ENCODE peak calls at places on chromosomes 6 and 20, in eight cellular contexts. L is cardiac muscle cell, U is B cell, Q is H9, M is GM23338, B is colonic mucosa, A is esophagus muscularis mucosa, D is HFFc6. E is an unnamed sample.

GRCh38 chr6:11810854-11811643 is 32.4 kb upstream of the ADTRP start:
- DNase-seq in L (no peak), U (no peak), Q (no peak), M (no peak), B (no peak), A (peak), D (no peak), E (no peak)

GRCh38 chr20:49184691-49185070 is 3.5 kb downstream of the STAU1 start:
- DNase-seq in L (no peak), U (no peak), Q (no peak), M (no peak), B (no peak), A (no peak), D (no peak), E (no peak)

GRCh38 chr6:31659649-31660223 is 842 bp downstream of the C6orf47 start:
- DNase-seq in L (peak), U (peak), Q (no peak), M (peak), B (no peak), A (no peak), D (no peak), E (no peak)

GRCh38 chr6:109961666-109962065 is 16.4 kb upstream of the GPR6 start:
- DNase-seq in L (no peak), U (no peak), Q (no peak), M (no peak), B (no peak), A (no peak), D (no peak), E (no peak)

GRCh38 chr6:156780117-156780641 is 3.0 kb downstream of the ARID1B start:
- DNase-seq in L (peak), U (peak), Q (no peak), M (peak), B (peak), A (no peak), D (peak), E (peak)

GRCh38 chr6:75065524-75065923 is 140.3 kb downstream of the COL12A1 start:
- DNase-seq in L (no peak), U (no peak), Q (peak), M (peak), B (no peak), A (no peak), D (no peak), E (no peak)

GRCh38 chr6:117600008-117600743 is 2.1 kb downstream of the GOPC start:
- DNase-seq in L (no peak), U (no peak), Q (no peak), M (no peak), B (no peak), A (no peak), D (no peak), E (no peak)

GRCh38 chr6:44940367-44940766 is 387.8 kb upstream of the RUNX2 start:
- DNase-seq in L (no peak), U (no peak), Q (no peak), M (no peak), B (no peak), A (no peak), D (no peak), E (no peak)

GRCh38 chr20:10447028-10447427 is 11.9 kb downstream of the SLX4IP start:
- DNase-seq in L (no peak), U (no peak), Q (no peak), M (no peak), B (peak), A (no peak), D (peak), E (peak)

GRCh38 chr6:151059612-151060095 is 180.1 kb upstream of the AKAP12 start:
- DNase-seq in L (no peak), U (no peak), Q (no peak), M (no peak), B (peak), A (no peak), D (no peak), E (no peak)

GRCh38 chr6:112205521-112206458 is 48.6 kb downstream of the LAMA4 start:
- DNase-seq in L (peak), U (no peak), Q (no peak), M (peak), B (no peak), A (no peak), D (no peak), E (no peak)

GRCh38 chr6:44009425-44010321 is 117.6 kb downstream of the MRPL14 start:
- DNase-seq in L (no peak), U (no peak), Q (no peak), M (no peak), B (no peak), A (no peak), D (no peak), E (no peak)

GRCh38 chr6:131053546-131054240 is 9.4 kb downstream of the EPB41L2 start:
- DNase-seq in L (no peak), U (no peak), Q (no peak), M (no peak), B (no peak), A (no peak), D (peak), E (no peak)

GRCh38 chr20:37529214-37529967 is 1.7 kb upstream of the BLCAP start:
- DNase-seq in L (no peak), U (no peak), Q (peak), M (no peak), B (no peak), A (no peak), D (no peak), E (no peak)

GRCh38 chr6:127300411-127300810 is 33.7 kb downstream of the RNF146 start:
- DNase-seq in L (peak), U (no peak), Q (peak), M (peak), B (no peak), A (no peak), D (peak), E (peak)

DNA sequence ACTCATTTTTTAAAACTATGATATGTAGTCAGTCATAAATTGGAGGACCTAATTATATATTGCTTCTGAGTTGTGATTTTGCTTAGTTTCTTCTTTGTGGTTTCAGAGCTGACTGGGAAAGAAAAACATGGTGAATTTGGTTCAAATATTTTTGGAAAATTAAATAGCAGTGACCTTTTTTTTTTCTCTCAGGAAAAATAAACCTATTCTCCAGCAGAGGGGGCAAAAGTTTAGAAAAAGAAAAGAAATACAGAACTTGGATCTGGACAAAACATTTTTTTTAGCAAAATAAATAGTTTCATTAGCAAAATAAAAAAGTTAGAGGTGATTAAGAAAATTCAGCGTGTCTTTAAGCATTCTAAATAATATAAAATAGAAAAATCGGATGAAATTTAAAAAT is 10.2 kb downstream of the COL10A1 start:
- DNase-seq in L (no peak), U (no peak), Q (no peak), M (no peak), B (no peak), A (no peak), D (peak), E (no peak)
- TF ChIP-seq CTCF in L (peak), U (no peak), Q (peak), M (no peak), B (no peak), A (peak), D (peak), E (peak)

DNA sequence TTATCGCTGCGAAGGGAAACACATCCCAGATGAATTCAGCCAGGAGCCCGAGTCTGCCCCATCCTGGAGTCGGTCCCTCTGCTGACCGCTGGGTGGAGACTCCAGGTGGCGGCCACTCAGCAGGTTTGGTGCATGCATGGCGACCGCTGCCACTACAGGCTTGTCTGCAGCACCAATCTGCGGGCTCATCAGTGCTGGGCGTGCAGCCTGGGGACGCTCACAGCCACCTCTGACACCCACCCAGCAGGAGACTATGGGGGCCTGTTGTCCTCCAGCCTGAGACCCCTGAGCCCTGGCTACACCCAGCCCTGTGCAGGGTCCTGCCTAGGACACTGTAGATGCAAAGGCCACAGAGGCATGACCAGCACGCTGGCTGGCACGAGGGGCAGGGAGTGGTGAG is 40.5 kb upstream of the GATA5 start:
- DNase-seq in L (peak), U (no peak), Q (peak), M (peak), B (no peak), A (no peak), D (peak), E (no peak)
- TF ChIP-seq CTCF in L (peak), U (no peak), Q (peak), M (peak), B (no peak), A (no peak), D (peak), E (no peak)

GRCh38 chr20:22374678-22375590 is 209.4 kb downstream of the FOXA2 start:
- DNase-seq in L (no peak), U (no peak), Q (no peak), M (peak), B (no peak), A (no peak), D (no peak), E (no peak)

GRCh38 chr20:22383156-22383555 is 201.2 kb downstream of the FOXA2 start:
- DNase-seq in L (no peak), U (no peak), Q (no peak), M (no peak), B (no peak), A (no peak), D (no peak), E (no peak)

GRCh38 chr20:22381812-22382416 is 202.5 kb downstream of the FOXA2 start:
- DNase-seq in L (no peak), U (no peak), Q (no peak), M (no peak), B (peak), A (no peak), D (no peak), E (no peak)

GRCh38 chr20:22382742-22383141 is 201.6 kb downstream of the FOXA2 start:
- DNase-seq in L (no peak), U (no peak), Q (no peak), M (no peak), B (no peak), A (no peak), D (no peak), E (no peak)

DNA sequence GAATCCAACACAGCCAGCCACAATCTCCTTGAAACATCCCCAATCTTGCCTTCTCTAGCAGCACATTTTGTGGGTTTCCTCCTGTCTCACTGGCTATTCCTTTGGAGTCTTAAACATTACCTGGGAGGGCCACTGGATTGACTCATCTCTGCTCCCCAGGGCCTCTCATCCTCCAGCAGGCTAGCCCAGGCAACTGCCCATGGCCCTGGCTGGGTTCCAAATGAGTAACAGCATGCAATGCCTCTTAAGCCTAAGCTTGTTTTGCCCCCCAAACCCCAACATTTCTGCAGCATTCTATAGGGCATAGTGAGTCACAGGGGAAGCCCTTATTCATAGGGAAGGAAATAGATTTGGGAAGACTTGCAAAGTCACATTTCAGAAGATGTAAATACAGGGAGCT is 204.9 kb downstream of the FOXA2 start:
- DNase-seq in L (no peak), U (no peak), Q (no peak), M (no peak), B (no peak), A (no peak), D (no peak), E (no peak)
- TF ChIP-seq CTCF in L (no peak), U (no peak), Q (no peak), M (no peak), B (no peak), A (no peak), D (no peak), E (no peak)

GRCh38 chr6:128736780-128737179 is 146.2 kb upstream of the LAMA2 start:
- DNase-seq in L (no peak), U (no peak), Q (no peak), M (no peak), B (no peak), A (no peak), D (no peak), E (no peak)

GRCh38 chr6:128727500-128727899 is 155.4 kb upstream of the LAMA2 start:
- DNase-seq in L (no peak), U (no peak), Q (no peak), M (no peak), B (no peak), A (no peak), D (no peak), E (no peak)

GRCh38 chr6:128725271-128726233 is 157.4 kb upstream of the LAMA2 start:
- DNase-seq in L (peak), U (peak), Q (no peak), M (peak), B (no peak), A (no peak), D (peak), E (no peak)

DNA sequence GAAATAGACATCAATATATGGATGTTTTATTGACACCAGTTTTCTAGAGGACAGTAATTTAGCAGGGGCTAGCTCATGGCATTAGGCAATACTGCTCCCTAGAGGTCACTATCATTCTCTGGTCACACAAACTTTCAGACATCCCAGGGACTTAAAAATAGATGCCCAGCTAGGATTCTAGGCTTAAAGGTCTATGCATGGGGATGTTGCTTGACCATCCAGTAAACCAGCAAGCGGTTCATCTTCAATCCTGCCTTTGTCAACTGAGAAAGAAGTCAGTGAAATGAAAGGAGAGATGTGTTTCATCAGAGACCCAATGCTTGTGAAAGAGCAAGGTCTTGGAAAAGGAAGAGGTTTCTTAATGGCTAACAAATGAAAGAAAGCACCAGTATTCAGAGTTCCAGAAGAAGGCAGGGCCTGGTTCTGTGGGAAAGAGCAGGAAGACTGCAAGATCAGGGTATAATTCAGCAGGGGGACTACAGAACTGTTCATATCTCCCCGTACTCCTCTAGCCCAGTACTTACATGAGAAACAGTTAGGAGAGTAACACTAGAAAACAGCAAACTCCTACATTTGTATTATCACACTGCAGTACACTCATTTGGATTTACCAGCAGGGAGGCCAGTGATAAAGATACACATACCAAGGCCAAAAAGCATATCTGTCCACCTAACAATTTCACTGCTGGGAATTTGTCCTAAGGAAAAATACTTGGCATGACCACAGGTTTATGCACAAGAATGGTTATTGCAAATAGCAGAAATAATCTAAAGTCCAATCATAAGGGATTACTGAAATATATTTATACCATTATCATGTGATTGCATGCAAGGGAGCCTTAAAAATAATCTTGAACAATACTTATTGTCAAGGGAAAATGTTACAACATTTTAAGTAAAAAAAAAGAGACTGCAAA is 151.4 kb upstream of the LAMA2 start:
- DNase-seq in L (peak), U (no peak), Q (peak), M (peak), B (no peak), A (no peak), D (peak), E (no peak)
- TF ChIP-seq CTCF in L (peak), U (no peak), Q (peak), M (peak), B (no peak), A (peak), D (peak), E (peak)

DNA sequence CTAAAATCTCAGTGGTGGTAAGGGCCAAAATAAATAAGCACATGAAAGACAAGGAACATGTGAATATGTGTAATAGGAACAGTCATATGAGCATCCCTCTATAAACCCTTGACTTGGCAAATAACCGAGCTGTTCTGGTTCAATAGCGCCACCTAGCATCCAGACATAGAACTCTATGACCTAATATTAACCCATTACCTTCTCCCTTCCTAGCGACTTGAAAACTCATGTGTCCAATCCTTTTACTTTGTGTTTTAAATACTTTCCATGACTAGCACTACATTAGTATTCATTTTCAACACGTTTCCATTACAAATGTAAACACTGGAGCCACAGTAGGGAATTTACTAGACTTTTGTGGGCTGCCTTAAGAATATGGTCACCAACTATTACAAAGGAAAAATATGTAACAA is 279.7 kb downstream of the UST start:
- DNase-seq in L (peak), U (peak), Q (peak), M (peak), B (peak), A (peak), D (peak), E (peak)
- TF ChIP-seq CTCF in L (peak), U (peak), Q (peak), M (peak), B (no peak), A (peak), D (peak), E (peak)

GRCh38 chr6:37482356-37483292 is 17.1 kb downstream of the CCDC167 start:
- DNase-seq in L (no peak), U (no peak), Q (peak), M (no peak), B (no peak), A (no peak), D (no peak), E (no peak)

GRCh38 chr6:37484786-37485170 is 14.9 kb downstream of the CCDC167 start:
- DNase-seq in L (no peak), U (no peak), Q (no peak), M (no peak), B (no peak), A (no peak), D (no peak), E (no peak)

GRCh38 chr6:37485259-37485658 is 14.4 kb downstream of the CCDC167 start:
- DNase-seq in L (peak), U (no peak), Q (peak), M (peak), B (no peak), A (no peak), D (no peak), E (no peak)

GRCh38 chr6:37483502-37483901 is 16.2 kb downstream of the CCDC167 start:
- DNase-seq in L (no peak), U (no peak), Q (no peak), M (no peak), B (no peak), A (no peak), D (no peak), E (no peak)

GRCh38 chr6:37483917-37484785 is 15.5 kb downstream of the CCDC167 start:
- DNase-seq in L (peak), U (peak), Q (peak), M (peak), B (peak), A (no peak), D (peak), E (no peak)
- TF ChIP-seq CTCF in L (peak), U (peak), Q (peak), M (peak), B (peak), A (peak), D (peak), E (peak)

DNA sequence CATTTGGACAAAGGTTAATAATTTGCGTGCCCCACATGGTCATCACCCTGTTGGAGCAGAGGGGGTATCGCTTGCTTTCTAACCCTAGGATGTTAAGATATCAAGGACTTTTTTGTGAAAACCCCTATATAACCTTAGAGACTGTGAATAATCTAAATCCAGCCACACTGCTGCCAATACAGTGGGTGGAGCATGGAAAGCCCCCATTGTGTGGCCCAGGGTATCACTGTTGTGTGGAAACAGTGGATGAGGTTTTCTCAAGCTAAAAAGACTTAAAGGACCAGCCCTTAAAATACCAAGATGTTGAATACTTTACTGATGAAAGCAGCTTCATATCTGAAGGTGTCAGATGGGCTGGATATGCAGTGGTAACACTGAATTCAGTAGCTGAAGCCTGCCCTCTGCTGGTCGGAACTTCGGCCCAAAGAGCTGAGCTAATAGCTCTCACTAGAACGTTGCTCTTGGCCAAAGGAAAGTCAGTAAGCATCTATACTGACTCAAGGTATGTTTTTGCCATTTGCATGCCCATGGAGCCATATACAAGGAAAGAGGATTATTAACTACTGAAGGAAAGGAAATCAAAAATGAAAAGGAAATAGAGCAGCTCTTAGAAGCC is 695.2 kb downstream of the PHF3 start:
- DNase-seq in L (peak), U (no peak), Q (peak), M (peak), B (peak), A (no peak), D (peak), E (no peak)
- TF ChIP-seq CTCF in L (peak), U (peak), Q (peak), M (peak), B (peak), A (peak), D (peak), E (peak)

GRCh38 chr20:26243731-26244130 is 547.1 kb upstream of the ZNF337 start:
- DNase-seq in L (no peak), U (no peak), Q (no peak), M (no peak), B (no peak), A (no peak), D (no peak), E (no peak)
- TF ChIP-seq CTCF in L (no peak), U (no peak), Q (no peak), M (no peak), B (no peak), A (no peak), D (no peak), E (no peak)

GRCh38 chr20:1374246-1374645 is 18.6 kb downstream of the FKBP1A start:
- DNase-seq in L (no peak), U (no peak), Q (no peak), M (no peak), B (no peak), A (peak), D (no peak), E (no peak)
- TF ChIP-seq CTCF in L (peak), U (no peak), Q (peak), M (peak), B (no peak), A (no peak), D (peak), E (no peak)

E was measured in AG09319.